ENCODE peak calls at places on chromosomes 16 and 17, in seven cellular contexts. C, U, N, D, E, F and Y are unnamed samples.

GRCh38 chr17:46191332-46192210 is 1.7 kb downstream of the KANSL1 start:
- DNase-seq in C (peak; percentile 45), U (no peak), N (peak; percentile 38), D (no peak), E (no peak), F (no peak), Y (no peak)

GRCh38 chr16:77171750-77172635 is 19.0 kb upstream of the MON1B start:
- DNase-seq in C (peak; percentile 13), U (peak; percentile 59), N (no peak), D (no peak), E (peak; percentile 49), F (no peak), Y (no peak)

GRCh38 chr17:82959990-82960418 is 119.4 kb upstream of the METRNL start:
- DNase-seq in C (no peak), U (no peak), N (no peak), D (no peak), E (no peak), F (peak; percentile 37), Y (no peak)

GRCh38 chr16:75248142-75248535 is 3.3 kb downstream of the BCAR1 start:
- DNase-seq in C (peak; percentile 15), U (no peak), N (peak; percentile 52), D (peak; percentile 34), E (no peak), F (no peak), Y (no peak)

GRCh38 chr17:83189673-83190385 is 110.4 kb downstream of the METRNL start:
- DNase-seq in C (peak; percentile 5), U (peak; percentile 90), N (no peak), D (peak; percentile 75), E (no peak), F (peak; percentile 79), Y (peak; percentile 82)

GRCh38 chr17:81426676-81427445 is 31.6 kb downstream of the BAHCC1 start:
- DNase-seq in C (peak; percentile 60), U (no peak), N (no peak), D (no peak), E (no peak), F (no peak), Y (no peak)

GRCh38 chr17:50102164-50102991 is 7.2 kb downstream of the PDK2 start:
- DNase-seq in C (peak; percentile 97), U (no peak), N (peak; percentile 93), D (peak; percentile 63), E (no peak), F (peak; percentile 90), Y (no peak)

GRCh38 chr16:53549970-53550406 is 47.0 kb upstream of the AKTIP start:
- DNase-seq in C (peak; percentile 67), U (peak; percentile 82), N (peak; percentile 45), D (peak; percentile 45), E (peak; percentile 46), F (peak; percentile 74), Y (no peak)

GRCh38 chr16:31377210-31377903 is 15.8 kb upstream of the ITGAD start:
- DNase-seq in C (peak; percentile 48), U (no peak), N (no peak), D (no peak), E (no peak), F (no peak), Y (no peak)

GRCh38 chr16:65598626-65599025 is 476.8 kb upstream of the CDH11 start:
- DNase-seq in C (no peak), U (no peak), N (no peak), D (no peak), E (no peak), F (no peak), Y (no peak)

GRCh38 chr16:27642753-27643152 is 92.8 kb downstream of the KATNIP start:
- DNase-seq in C (no peak), U (peak; percentile 21), N (no peak), D (no peak), E (peak; percentile 7), F (no peak), Y (no peak)

GRCh38 chr17:4393806-4394205 is 27.3 kb upstream of the UBE2G1 start:
- DNase-seq in C (no peak), U (no peak), N (no peak), D (no peak), E (no peak), F (no peak), Y (no peak)

GRCh38 chr16:74753180-74753579 is 21.4 kb downstream of the FA2H start:
- DNase-seq in C (no peak), U (no peak), N (no peak), D (no peak), E (no peak), F (no peak), Y (no peak)

GRCh38 chr17:31508310-31509094 is 117.0 kb downstream of the RAB11FIP4 start:
- DNase-seq in C (no peak), U (peak; percentile 8), N (no peak), D (no peak), E (no peak), F (no peak), Y (no peak)

GRCh38 chr16:29975134-29975538 is 1.5 kb downstream of the TAOK2 start:
- DNase-seq in C (no peak), U (no peak), N (no peak), D (no peak), E (no peak), F (no peak), Y (no peak)

GRCh38 chr16:4925791-4926190 is 11.2 kb downstream of the PPL start:
- DNase-seq in C (no peak), U (no peak), N (no peak), D (no peak), E (no peak), F (no peak), Y (no peak)

GRCh38 chr17:45223541-45224528 is 2.1 kb downstream of the FMNL1 start:
- DNase-seq in C (no peak), U (no peak), N (no peak), D (no peak), E (no peak), F (no peak), Y (no peak)

GRCh38 chr17:48173191-48173590 is 65.6 kb downstream of the SNX11 start:
- DNase-seq in C (no peak), U (no peak), N (no peak), D (no peak), E (no peak), F (no peak), Y (no peak)
- TF ChIP-seq POLR2A in C (no peak), U (no peak), N (no peak), D (no peak), E (no peak), F (no peak), Y (no peak)

GRCh38 chr17:43126911-43127290 is 1.7 kb upstream of the BRCA1 start:
- DNase-seq in C (no peak), U (no peak), N (no peak), D (no peak), E (no peak), F (peak; percentile 53), Y (no peak)

GRCh38 chr17:43135454-43135819 is 10.3 kb upstream of the BRCA1 start:
- DNase-seq in C (no peak), U (no peak), N (no peak), D (no peak), E (no peak), F (peak; percentile 34), Y (no peak)

GRCh38 chr17:43134774-43135453 is 9.8 kb upstream of the BRCA1 start:
- DNase-seq in C (no peak), U (no peak), N (no peak), D (no peak), E (no peak), F (peak; percentile 35), Y (no peak)

GRCh38 chr17:43129671-43130010 is 4.5 kb upstream of the BRCA1 start:
- DNase-seq in C (no peak), U (no peak), N (no peak), D (no peak), E (no peak), F (no peak), Y (no peak)

GRCh38 chr17:43132117-43132516 is 7.0 kb upstream of the BRCA1 start:
- DNase-seq in C (no peak), U (no peak), N (no peak), D (no peak), E (no peak), F (peak; percentile 25), Y (no peak)
- H3K4me1 ChIP-seq in C (peaks cover 27% of the 10 kb centered on the region), U (no peaks in the 10 kb centered on the region), N (no peaks in the 10 kb centered on the region), D (no peaks in the 10 kb centered on the region), E (no peaks in the 10 kb centered on the region), F (no peaks in the 10 kb centered on the region), Y (peaks cover 7% of the 10 kb centered on the region)

DNA sequence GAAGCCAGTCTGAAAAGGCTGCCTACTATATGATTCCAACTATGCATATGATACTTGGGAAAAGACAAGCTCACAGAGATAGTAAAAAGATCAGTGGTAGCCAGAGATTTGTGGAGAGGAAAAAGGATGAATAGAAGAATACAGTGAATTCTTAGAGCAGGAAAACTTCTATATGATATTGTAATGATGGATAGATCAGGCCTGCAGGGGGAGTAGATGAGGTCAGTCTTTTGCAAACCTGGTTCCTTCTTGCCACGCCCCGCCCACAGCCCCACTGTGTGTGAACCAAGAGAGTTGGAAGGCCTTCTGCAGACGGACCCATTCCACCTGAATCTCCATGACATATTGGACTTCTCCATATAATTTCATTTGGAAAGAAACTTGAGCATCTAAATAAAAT is 761 bp upstream of the CCL8 start:
- DNase-seq in C (no peak), U (no peak), N (no peak), D (no peak), E (peak; percentile 4), F (no peak), Y (no peak)
- TF ChIP-seq CTCF in C (no peak), U (no peak), N (no peak), D (no peak), E (no peak), F (no peak), Y (no peak)

GRCh38 chr16:84532855-84533486 is 28.5 kb upstream of the MEAK7 start:
- DNase-seq in C (no peak), U (no peak), N (no peak), D (no peak), E (no peak), F (no peak), Y (no peak)

GRCh38 chr16:84534815-84535214 is 30.4 kb upstream of the MEAK7 start:
- DNase-seq in C (no peak), U (no peak), N (no peak), D (no peak), E (no peak), F (no peak), Y (no peak)

GRCh38 chr16:84529607-84530006 is 25.1 kb upstream of the MEAK7 start:
- DNase-seq in C (no peak), U (no peak), N (no peak), D (no peak), E (no peak), F (no peak), Y (no peak)

GRCh38 chr16:84530590-84530989 is 26.1 kb upstream of the MEAK7 start:
- DNase-seq in C (no peak), U (no peak), N (no peak), D (no peak), E (no peak), F (no peak), Y (no peak)

GRCh38 chr16:84532299-84532724 is 27.9 kb upstream of the MEAK7 start:
- DNase-seq in C (peak; percentile 31), U (peak; percentile 98), N (peak; percentile 24), D (peak; percentile 41), E (no peak), F (peak; percentile 78), Y (no peak)
- TF ChIP-seq POLR2A in C (no peak), U (no peak), N (no peak), D (no peak), E (no peak), F (no peak), Y (no peak)

GRCh38 chr16:11907160-11907970 is 8.4 kb downstream of the GSPT1 start:
- DNase-seq in C (no peak), U (no peak), N (no peak), D (no peak), E (no peak), F (no peak), Y (no peak)
- H3K4me1 ChIP-seq in C (peaks cover 46% of the 10 kb centered on the region), U (peaks cover 13% of the 10 kb centered on the region), N (peaks cover 9% of the 10 kb centered on the region), D (peaks cover 8% of the 10 kb centered on the region), E (no peaks in the 10 kb centered on the region), F (no peaks in the 10 kb centered on the region), Y (peaks cover 66% of the 10 kb centered on the region)